ENCODE peak calls at places on chromosome 12, in five cellular contexts. One of them, this sample, is unnamed.

GRCh38 chr12:26274441-26275312 is 79.3 kb downstream of the SSPN start:
- DNase-seq in left ventricle myocardium inferior: peak; percentile 78
- DNase-seq in naive B cell: peak; percentile 17
- DNase-seq in NT2/D1: peak; percentile 87
- DNase-seq in mesothelial cell of epicardium: no peak
- DNase-seq in this sample: peak; percentile 98

GRCh38 chr12:109604902-109605536 is 31.4 kb downstream of the MVK start:
- DNase-seq in NT2/D1: no peak
- DNase-seq in left ventricle myocardium inferior: no peak
- DNase-seq in mesothelial cell of epicardium: no peak
- DNase-seq in naive B cell: no peak
- DNase-seq in this sample: no peak

GRCh38 chr12:124294686-124295315 is at the start of gene RFLNA:
- DNase-seq in NT2/D1: peak; percentile 36
- DNase-seq in left ventricle myocardium inferior: no peak
- DNase-seq in naive B cell: no peak
- DNase-seq in mesothelial cell of epicardium: no peak
- DNase-seq in this sample: no peak

GRCh38 chr12:52541709-52542108 is 11.2 kb downstream of the KRT71 start:
- DNase-seq in NT2/D1: no peak
- DNase-seq in mesothelial cell of epicardium: no peak
- DNase-seq in left ventricle myocardium inferior: no peak
- DNase-seq in naive B cell: no peak
- DNase-seq in this sample: no peak

GRCh38 chr12:77847665-77848431 is 17.2 kb downstream of the NAV3 start:
- DNase-seq in mesothelial cell of epicardium: no peak
- DNase-seq in left ventricle myocardium inferior: no peak
- DNase-seq in naive B cell: no peak
- DNase-seq in NT2/D1: no peak
- DNase-seq in this sample: no peak

GRCh38 chr12:123934829-123935228 is 37.8 kb downstream of the CCDC92 start:
- DNase-seq in mesothelial cell of epicardium: no peak
- DNase-seq in naive B cell: no peak
- DNase-seq in NT2/D1: no peak
- DNase-seq in left ventricle myocardium inferior: no peak
- DNase-seq in this sample: no peak

GRCh38 chr12:47272412-47273190 is 192.8 kb upstream of the AMIGO2 start:
- DNase-seq in left ventricle myocardium inferior: no peak
- DNase-seq in NT2/D1: no peak
- DNase-seq in naive B cell: no peak
- DNase-seq in mesothelial cell of epicardium: no peak
- DNase-seq in this sample: no peak

GRCh38 chr12:131941987-131942341 is 7.8 kb upstream of the EP400 start:
- DNase-seq in NT2/D1: no peak
- DNase-seq in left ventricle myocardium inferior: no peak
- DNase-seq in mesothelial cell of epicardium: no peak
- DNase-seq in naive B cell: no peak
- DNase-seq in this sample: no peak

GRCh38 chr12:113640837-113641236 is 169.2 kb upstream of the LHX5 start:
- DNase-seq in NT2/D1: no peak
- DNase-seq in naive B cell: no peak
- DNase-seq in mesothelial cell of epicardium: no peak
- DNase-seq in left ventricle myocardium inferior: no peak
- DNase-seq in this sample: no peak

GRCh38 chr12:1350055-1350933 is 244.1 kb downstream of the FBXL14 start:
- DNase-seq in NT2/D1: no peak
- DNase-seq in left ventricle myocardium inferior: no peak
- DNase-seq in mesothelial cell of epicardium: no peak
- DNase-seq in naive B cell: no peak
- DNase-seq in this sample: peak; percentile 99

GRCh38 chr12:25925064-25925463 is 33.4 kb upstream of the RASSF8 start:
- DNase-seq in left ventricle myocardium inferior: no peak
- DNase-seq in mesothelial cell of epicardium: no peak
- DNase-seq in naive B cell: no peak
- DNase-seq in NT2/D1: no peak
- DNase-seq in this sample: no peak

GRCh38 chr12:67648306-67649164 is at the start of gene DYRK2:
- DNase-seq in mesothelial cell of epicardium: peak; percentile 77
- DNase-seq in naive B cell: peak; percentile 68
- DNase-seq in NT2/D1: peak; percentile 63
- DNase-seq in left ventricle myocardium inferior: peak; percentile 87
- DNase-seq in this sample: no peak

GRCh38 chr12:121657305-121658008 is 12.0 kb downstream of the MORN3 start:
- DNase-seq in naive B cell: no peak
- DNase-seq in left ventricle myocardium inferior: no peak
- DNase-seq in mesothelial cell of epicardium: no peak
- DNase-seq in NT2/D1: no peak
- DNase-seq in this sample: no peak

GRCh38 chr12:30694971-30695326 is 720 bp downstream of the IPO8 start:
- DNase-seq in mesothelial cell of epicardium: no peak
- DNase-seq in left ventricle myocardium inferior: no peak
- DNase-seq in naive B cell: no peak
- DNase-seq in NT2/D1: no peak
- DNase-seq in this sample: peak; percentile 38

GRCh38 chr12:59070534-59070933 is 150.2 kb upstream of the LRIG3 start:
- DNase-seq in naive B cell: no peak
- DNase-seq in mesothelial cell of epicardium: no peak
- DNase-seq in NT2/D1: no peak
- DNase-seq in left ventricle myocardium inferior: no peak
- DNase-seq in this sample: no peak

GRCh38 chr12:114685869-114686268 is 1.9 kb upstream of the TBX3 start:
- DNase-seq in left ventricle myocardium inferior: no peak
- DNase-seq in naive B cell: no peak
- DNase-seq in NT2/D1: no peak
- DNase-seq in mesothelial cell of epicardium: no peak
- DNase-seq in this sample: no peak